ENCODE peak calls at places on chromosomes 16 and 17, in four cellular contexts. One of them, this sample, is unnamed.

GRCh38 chr17:61862975-61863800 is at the start of gene BRIP1:
- DNase-seq in stomach: peak
- DNase-seq in gastrocnemius medialis: peak
- DNase-seq in A549: peak
- DNase-seq in this sample: peak

GRCh38 chr16:85978291-85978775 is 79.4 kb downstream of the IRF8 start:
- DNase-seq in stomach: no peak
- DNase-seq in gastrocnemius medialis: no peak
- DNase-seq in A549: no peak
- DNase-seq in this sample: no peak

GRCh38 chr17:31559647-31560501 is 168.4 kb downstream of the RAB11FIP4 start:
- DNase-seq in stomach: no peak
- DNase-seq in gastrocnemius medialis: no peak
- DNase-seq in A549: no peak
- DNase-seq in this sample: no peak

GRCh38 chr16:56999409-57000270 is 10.3 kb downstream of the NLRC5 start:
- DNase-seq in stomach: peak
- DNase-seq in gastrocnemius medialis: no peak
- DNase-seq in A549: no peak
- DNase-seq in this sample: no peak

GRCh38 chr16:67884684-67885083 is at the start of gene NRN1L:
- DNase-seq in stomach: peak
- DNase-seq in gastrocnemius medialis: peak
- DNase-seq in A549: no peak
- DNase-seq in this sample: no peak

GRCh38 chr17:78706271-78706915 is 75.7 kb downstream of the CYTH1 start:
- DNase-seq in stomach: peak
- DNase-seq in gastrocnemius medialis: no peak
- DNase-seq in A549: peak
- DNase-seq in this sample: peak

GRCh38 chr17:47204722-47205418 is 4.3 kb upstream of the MYL4 start:
- DNase-seq in stomach: no peak
- DNase-seq in gastrocnemius medialis: peak
- DNase-seq in A549: no peak
- DNase-seq in this sample: peak

GRCh38 chr17:12545877-12546513 is 119.7 kb upstream of the MYOCD start:
- DNase-seq in stomach: no peak
- DNase-seq in gastrocnemius medialis: no peak
- DNase-seq in A549: peak
- DNase-seq in this sample: no peak

GRCh38 chr17:73678999-73679398 is 34.8 kb upstream of the SDK2 start:
- DNase-seq in stomach: no peak
- DNase-seq in gastrocnemius medialis: no peak
- DNase-seq in A549: no peak
- DNase-seq in this sample: no peak

GRCh38 chr17:12041316-12041715 is 20.6 kb downstream of the MAP2K4 start:
- DNase-seq in stomach: no peak
- DNase-seq in gastrocnemius medialis: no peak
- DNase-seq in A549: peak
- DNase-seq in this sample: no peak

GRCh38 chr17:74190807-74191206 is 12.7 kb upstream of the RPL38 start:
- DNase-seq in stomach: no peak
- DNase-seq in gastrocnemius medialis: no peak
- DNase-seq in A549: no peak
- DNase-seq in this sample: no peak

GRCh38 chr16:2371421-2371820 is 30.9 kb upstream of the ABCA3 start:
- DNase-seq in stomach: no peak
- DNase-seq in gastrocnemius medialis: no peak
- DNase-seq in A549: no peak
- DNase-seq in this sample: no peak

GRCh38 chr17:29243792-29244191 is 2.9 kb upstream of the CRYBA1 start:
- DNase-seq in stomach: no peak
- DNase-seq in gastrocnemius medialis: no peak
- DNase-seq in A549: peak
- DNase-seq in this sample: no peak

GRCh38 chr17:7656958-7657715 is 6.4 kb downstream of the ATP1B2 start:
- DNase-seq in stomach: no peak
- DNase-seq in gastrocnemius medialis: peak
- DNase-seq in A549: no peak
- DNase-seq in this sample: no peak

GRCh38 chr17:67829331-67829730 is 4.0 kb downstream of the BPTF start:
- DNase-seq in stomach: no peak
- DNase-seq in gastrocnemius medialis: no peak
- DNase-seq in A549: no peak
- DNase-seq in this sample: peak

GRCh38 chr17:51653902-51654301 is 393.6 kb downstream of the UTP18 start:
- DNase-seq in stomach: no peak
- DNase-seq in gastrocnemius medialis: no peak
- DNase-seq in A549: peak
- DNase-seq in this sample: no peak

GRCh38 chr17:47644324-47644723 is 5.4 kb upstream of the KPNB1 start:
- DNase-seq in stomach: no peak
- DNase-seq in gastrocnemius medialis: no peak
- DNase-seq in A549: no peak
- DNase-seq in this sample: no peak

GRCh38 chr17:78185981-78186688 is 717 bp downstream of the TK1 start:
- DNase-seq in stomach: no peak
- DNase-seq in gastrocnemius medialis: no peak
- DNase-seq in A549: peak
- DNase-seq in this sample: no peak

GRCh38 chr17:29757788-29758187 is 135.1 kb upstream of the CORO6 start:
- DNase-seq in stomach: no peak
- DNase-seq in gastrocnemius medialis: no peak
- DNase-seq in A549: no peak
- DNase-seq in this sample: no peak

GRCh38 chr17:43766413-43767052 is 7.9 kb upstream of the SOST start:
- DNase-seq in stomach: peak
- DNase-seq in gastrocnemius medialis: no peak
- DNase-seq in A549: peak
- DNase-seq in this sample: no peak

GRCh38 chr17:42566873-42567573 is at the start of gene MLX:
- DNase-seq in stomach: peak
- DNase-seq in gastrocnemius medialis: peak
- DNase-seq in A549: peak
- DNase-seq in this sample: peak

GRCh38 chr16:19393226-19394074 is 24.2 kb upstream of the TMC5 start:
- DNase-seq in stomach: peak
- DNase-seq in gastrocnemius medialis: no peak
- DNase-seq in A549: no peak
- DNase-seq in this sample: no peak

GRCh38 chr16:58500329-58501241 is 642 bp downstream of the NDRG4 start:
- DNase-seq in stomach: no peak
- DNase-seq in gastrocnemius medialis: no peak
- DNase-seq in A549: no peak
- DNase-seq in this sample: no peak

GRCh38 chr17:47840742-47841487 is at the start of gene SCRN2:
- DNase-seq in stomach: peak
- DNase-seq in gastrocnemius medialis: peak
- DNase-seq in A549: peak
- DNase-seq in this sample: peak

GRCh38 chr16:83806036-83806435 is 1.7 kb upstream of the HSBP1 start:
- DNase-seq in stomach: no peak
- DNase-seq in gastrocnemius medialis: no peak
- DNase-seq in A549: no peak
- DNase-seq in this sample: no peak

GRCh38 chr16:23511731-23512130 is 1.4 kb upstream of the GGA2 start:
- DNase-seq in stomach: no peak
- DNase-seq in gastrocnemius medialis: no peak
- DNase-seq in A549: no peak
- DNase-seq in this sample: no peak

GRCh38 chr17:41125064-41125463 is 1.1 kb upstream of the KRTAP4-12 start:
- DNase-seq in stomach: no peak
- DNase-seq in gastrocnemius medialis: no peak
- DNase-seq in A549: no peak
- DNase-seq in this sample: no peak

GRCh38 chr17:50882851-50883250 is 16.7 kb upstream of the TOB1 start:
- DNase-seq in stomach: no peak
- DNase-seq in gastrocnemius medialis: no peak
- DNase-seq in A549: peak
- DNase-seq in this sample: no peak

GRCh38 chr16:17552351-17552750 is 81.6 kb upstream of the XYLT1 start:
- DNase-seq in stomach: no peak
- DNase-seq in gastrocnemius medialis: no peak
- DNase-seq in A549: no peak
- DNase-seq in this sample: no peak

GRCh38 chr16:47834485-47835024 is 321.2 kb downstream of the ABCC12 start:
- DNase-seq in stomach: no peak
- DNase-seq in gastrocnemius medialis: no peak
- DNase-seq in A549: no peak
- DNase-seq in this sample: no peak

GRCh38 chr17:32873114-32873513 is 3.8 kb downstream of the MYO1D start:
- DNase-seq in stomach: no peak
- DNase-seq in gastrocnemius medialis: no peak
- DNase-seq in A549: no peak
- DNase-seq in this sample: no peak

GRCh38 chr16:975313-975690 is 4.5 kb upstream of the LMF1 start:
- DNase-seq in stomach: no peak
- DNase-seq in gastrocnemius medialis: no peak
- DNase-seq in A549: no peak
- DNase-seq in this sample: no peak

GRCh38 chr16:67025151-67025550 is 3.8 kb upstream of the CBFB start:
- DNase-seq in stomach: no peak
- DNase-seq in gastrocnemius medialis: no peak
- DNase-seq in A549: no peak
- DNase-seq in this sample: no peak

GRCh38 chr17:68497885-68498319 is 14.3 kb upstream of the PRKAR1A start:
- DNase-seq in stomach: peak
- DNase-seq in gastrocnemius medialis: no peak
- DNase-seq in A549: no peak
- DNase-seq in this sample: peak

GRCh38 chr17:62869885-62870580 is 61.9 kb upstream of the MARCHF10 start:
- DNase-seq in stomach: no peak
- DNase-seq in gastrocnemius medialis: no peak
- DNase-seq in A549: no peak
- DNase-seq in this sample: no peak

GRCh38 chr17:45061606-45062205 is 589 bp downstream of the NMT1 start:
- DNase-seq in stomach: no peak
- DNase-seq in gastrocnemius medialis: no peak
- DNase-seq in A549: no peak
- DNase-seq in this sample: no peak
- TF ChIP-seq POLR2A in stomach: no peak
- TF ChIP-seq POLR2A in gastrocnemius medialis: no peak
- TF ChIP-seq POLR2A in A549: no peak
- TF ChIP-seq POLR2A in this sample: no peak

DNA sequence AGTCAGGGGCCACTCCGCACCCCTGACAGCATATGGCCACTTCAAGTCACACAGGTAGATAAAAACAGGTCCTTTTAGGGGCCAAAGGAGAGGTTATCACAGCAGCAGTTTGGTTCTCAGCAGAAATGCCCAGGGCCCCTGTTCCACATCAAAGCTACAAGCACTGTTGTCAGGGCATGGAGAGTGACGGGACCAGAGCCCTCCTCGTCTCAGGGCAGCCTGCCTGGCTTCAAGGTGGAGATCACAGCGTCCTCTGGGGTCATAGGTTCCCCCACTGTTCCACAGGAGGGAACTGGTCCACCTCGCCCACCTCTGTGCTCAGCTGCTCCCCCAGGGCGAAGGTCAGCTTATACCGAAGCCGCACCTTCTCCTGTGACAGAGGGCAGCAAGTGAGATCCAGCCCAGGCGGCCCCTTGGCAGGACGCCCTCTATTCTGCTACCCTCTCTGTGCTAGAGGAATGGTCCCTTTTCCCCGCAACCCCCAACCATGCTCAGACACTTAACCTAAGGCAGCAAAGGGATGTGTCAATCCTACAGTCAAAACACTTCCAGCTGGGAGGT is 23.3 kb downstream of the GGA3 start:
- DNase-seq in stomach: no peak
- DNase-seq in gastrocnemius medialis: no peak
- DNase-seq in A549: no peak
- DNase-seq in this sample: no peak
- TF ChIP-seq POLR2A in stomach: no peak
- TF ChIP-seq POLR2A in gastrocnemius medialis: no peak
- TF ChIP-seq POLR2A in A549: no peak
- TF ChIP-seq POLR2A in this sample: peak

GRCh38 chr17:8875957-8876356 is 8.5 kb upstream of the PIK3R6 start:
- DNase-seq in stomach: no peak
- DNase-seq in gastrocnemius medialis: no peak
- DNase-seq in A549: no peak
- DNase-seq in this sample: no peak

GRCh38 chr17:8877984-8878383 is 10.5 kb upstream of the PIK3R6 start:
- DNase-seq in stomach: no peak
- DNase-seq in gastrocnemius medialis: no peak
- DNase-seq in A549: no peak
- DNase-seq in this sample: no peak

GRCh38 chr17:8873801-8874715 is 6.6 kb upstream of the PIK3R6 start:
- DNase-seq in stomach: no peak
- DNase-seq in gastrocnemius medialis: no peak
- DNase-seq in A549: no peak
- DNase-seq in this sample: no peak

GRCh38 chr17:8872705-8873426 is 5.4 kb upstream of the PIK3R6 start:
- DNase-seq in stomach: no peak
- DNase-seq in gastrocnemius medialis: no peak
- DNase-seq in A549: no peak
- DNase-seq in this sample: no peak

DNA sequence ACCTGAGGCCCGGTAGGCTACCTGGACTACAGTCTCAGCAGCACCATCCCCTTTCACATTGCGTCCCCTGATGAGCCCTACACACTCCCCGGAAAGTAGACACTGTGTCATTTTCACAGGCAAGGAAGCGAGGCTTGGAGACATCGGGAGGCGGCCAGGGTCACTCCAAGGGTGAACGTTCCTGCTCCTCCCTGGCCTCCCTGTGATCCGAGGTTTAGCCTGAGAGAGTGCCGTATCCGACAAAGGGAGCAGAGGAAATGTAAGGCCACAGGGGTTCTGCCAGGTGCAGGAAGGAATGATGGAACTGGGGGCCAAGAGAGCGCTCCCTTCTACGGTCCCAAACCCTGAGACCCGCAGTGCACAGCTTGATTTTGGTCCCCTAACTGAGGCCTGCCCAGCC is 7.9 kb upstream of the PIK3R6 start:
- DNase-seq in stomach: no peak
- DNase-seq in gastrocnemius medialis: no peak
- DNase-seq in A549: no peak
- DNase-seq in this sample: no peak
- TF ChIP-seq POLR2A in stomach: no peak
- TF ChIP-seq POLR2A in gastrocnemius medialis: no peak
- TF ChIP-seq POLR2A in A549: no peak
- TF ChIP-seq POLR2A in this sample: no peak

GRCh38 chr17:1978396-1978962 is 46.7 kb downstream of the RTN4RL1 start:
- DNase-seq in stomach: no peak
- DNase-seq in gastrocnemius medialis: no peak
- DNase-seq in A549: no peak
- DNase-seq in this sample: no peak
- TF ChIP-seq POLR2A in stomach: no peak
- TF ChIP-seq POLR2A in gastrocnemius medialis: no peak
- TF ChIP-seq POLR2A in A549: no peak
- TF ChIP-seq POLR2A in this sample: no peak

This sample was measured in GM12878.